ENCODE peak calls at places on chromosomes 4 and X, in six cellular contexts. Y is neuronal stem cell, B is H9, W is neural progenitor cell, M is GM23248, O is H1. P is an unnamed sample.
A peak's percentile ranks its signal among the peaks of the same experiment; 100 is the strongest.

GRCh38 chr4:75655562-75655961 is 17.6 kb downstream of the G3BP2 start:
- DNase-seq in Y (no peak), B (no peak), W (no peak), M (no peak), O (no peak), P (no peak)

GRCh38 chr4:180330521-180330920 is 1912.7 kb upstream of the TENM3 start:
- DNase-seq in Y (no peak), B (no peak), W (no peak), M (no peak), O (no peak), P (no peak)

GRCh38 chrX:41010188-41010846 is 74.9 kb upstream of the USP9X start:
- DNase-seq in Y (no peak), B (peak; percentile 85), W (peak; percentile 52), M (peak; percentile 91), O (no peak), P (no peak)

GRCh38 chrX:69152398-69152797 is 12.9 kb downstream of the PJA1 start:
- DNase-seq in Y (no peak), B (peak; percentile 21), W (no peak), M (peak; percentile 43), O (no peak), P (no peak)

GRCh38 chrX:98067611-98068010 is 1183.9 kb downstream of the RPA4 start:
- DNase-seq in Y (no peak), B (no peak), W (no peak), M (no peak), O (no peak), P (no peak)

GRCh38 chrX:131614241-131614640 is 70.4 kb downstream of the OR13H1 start:
- DNase-seq in Y (no peak), B (no peak), W (no peak), M (no peak), O (no peak), P (no peak)

GRCh38 chr4:113673450-113673849 is 88.1 kb downstream of the CAMK2D start:
- DNase-seq in Y (no peak), B (peak; percentile 47), W (peak; percentile 11), M (peak; percentile 52), O (peak; percentile 3), P (no peak)

GRCh38 chr4:38860788-38861424 is 4.3 kb upstream of the TLR6 start:
- DNase-seq in Y (peak; percentile 53), B (peak; percentile 77), W (peak; percentile 89), M (peak; percentile 62), O (no peak), P (no peak)

GRCh38 chr4:31088600-31089230 is 368.5 kb downstream of the PCDH7 start:
- DNase-seq in Y (no peak), B (no peak), W (no peak), M (no peak), O (no peak), P (no peak)

GRCh38 chrX:45050558-45050957 is 150.1 kb downstream of the DIPK2B start:
- DNase-seq in Y (no peak), B (no peak), W (no peak), M (no peak), O (no peak), P (no peak)

DNA sequence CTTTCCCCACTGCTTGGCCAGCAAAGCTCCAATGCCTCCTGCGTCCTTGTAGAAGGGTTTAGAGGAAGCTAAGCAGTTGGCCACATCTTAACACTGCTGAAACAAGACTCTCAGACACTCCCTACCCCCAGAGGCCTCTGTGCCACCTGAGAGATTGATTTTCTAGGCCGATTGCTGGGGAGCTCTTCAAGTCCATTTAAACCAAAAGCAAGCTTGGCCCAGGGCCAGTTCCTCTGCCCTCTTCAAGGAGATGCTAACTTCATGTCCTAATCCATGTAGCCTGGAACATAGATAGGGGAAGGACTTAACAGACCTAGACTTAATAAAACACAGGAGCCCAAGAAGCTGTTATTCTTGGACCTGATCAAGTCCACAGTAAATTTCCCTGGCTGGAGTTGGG is 27.2 kb upstream of the FMR1NB start:
- DNase-seq in Y (no peak), B (no peak), W (no peak), M (no peak), O (no peak), P (no peak)
- H3K27ac ChIP-seq in Y (no peak overlapping the region), B (no peak overlapping the region), W (no peak overlapping the region), M (no peak overlapping the region), O (no peak overlapping the region), P (no peak overlapping the region)

GRCh38 chr4:61583696-61584095 is 383.6 kb downstream of the ADGRL3 start:
- DNase-seq in Y (no peak), B (no peak), W (no peak), M (no peak), O (no peak), P (no peak)
- H3K9ac ChIP-seq in Y (no peak overlapping the region), B (no peak overlapping the region), W (no peak overlapping the region), M (no peak overlapping the region), O (no peak overlapping the region), P (no peak overlapping the region)

GRCh38 chr4:74098628-74098995 is 383 bp downstream of the CXCL2 start:
- DNase-seq in Y (no peak), B (peak; percentile 38), W (no peak), M (peak; percentile 48), O (no peak), P (no peak)
- H3K27ac ChIP-seq in Y (no peak overlapping the region), B (no peak overlapping the region), W (no peak overlapping the region), M (peak overlapping the region; percentile 87), O (no peak overlapping the region), P (no peak overlapping the region)

GRCh38 chrX:153903991-153904957 is at the start of gene AVPR2:
- DNase-seq in Y (no peak), B (peak; percentile 44), W (no peak), M (no peak), O (no peak), P (no peak)
- H3K9ac ChIP-seq in Y (peak within 1 kb of the TSS; percentile 44), B (no peak within 1 kb of the TSS), W (no peak within 1 kb of the TSS), M (no peak within 1 kb of the TSS), O (no peak within 1 kb of the TSS), P (no peak within 1 kb of the TSS)